ENCODE peak calls at places on chromosome 22, in ten cellular contexts. A is endothelial cell of umbilical vein, S is HL-60, K is GM12878, Y is spleen, R is HCT116, B is breast epithelium, Q is sigmoid colon, P is HepG2, Z is prostate gland. D is an unnamed sample.

GRCh38 chr22:30671071-30671470 is 3.4 kb upstream of the DUSP18 start:
- DNase-seq in K (no peak), S (no peak), Q (no peak), P (no peak), B (no peak), Z (no peak), A (no peak), R (no peak), Y (no peak), D (no peak)

GRCh38 chr22:22176929-22177616 is 67.5 kb upstream of the VPREB1 start:
- DNase-seq in K (no peak), Z (no peak), A (no peak), S (no peak), R (no peak), Q (no peak), Y (no peak), B (no peak), P (no peak), D (no peak)

GRCh38 chr22:16601437-16602223 is 9.0 kb upstream of the CCT8L2 start:
- DNase-seq in Q (no peak), A (no peak), S (no peak), Z (no peak), K (no peak), Y (peak; percentile 76), B (no peak), R (no peak), P (no peak), D (no peak)

GRCh38 chr22:31305194-31305593 is 12.9 kb upstream of the PIK3IP1 start:
- DNase-seq in Y (no peak), B (no peak), Z (no peak), K (no peak), R (no peak), Q (no peak), P (no peak), A (no peak), S (no peak), D (no peak)

GRCh38 chr22:41516462-41516861 is 27.8 kb downstream of the POLR3H start:
- DNase-seq in B (no peak), P (no peak), Z (no peak), A (no peak), S (no peak), Y (no peak), R (no peak), K (no peak), Q (no peak), D (no peak)

GRCh38 chr22:30266445-30267381 is at the start of gene OSM:
- DNase-seq in Y (peak; percentile 97), Q (peak; percentile 82), Z (no peak), S (peak; percentile 75), A (no peak), K (no peak), B (no peak), R (no peak), P (no peak), D (peak; percentile 90)

GRCh38 chr22:27747396-27748256 is 53.9 kb downstream of the MN1 start:
- DNase-seq in A (no peak), S (no peak), K (no peak), P (no peak), Z (no peak), R (no peak), Y (no peak), B (no peak), Q (peak; percentile 57), D (no peak)

GRCh38 chr22:22721681-22722309 is 77.4 kb downstream of the GGTLC2 start:
- DNase-seq in B (no peak), Y (no peak), K (peak; percentile 55), Z (no peak), Q (no peak), S (no peak), R (no peak), A (no peak), P (no peak), D (peak; percentile 52)

GRCh38 chr22:46115755-46116490 is 34.4 kb upstream of the PPARA start:
- DNase-seq in A (no peak), Q (no peak), Y (no peak), Z (no peak), B (no peak), R (no peak), K (no peak), P (no peak), S (no peak), D (no peak)

GRCh38 chr22:46114518-46115387 is 35.6 kb upstream of the PPARA start:
- DNase-seq in B (no peak), K (no peak), Q (no peak), P (no peak), S (no peak), R (no peak), Z (no peak), Y (no peak), A (no peak), D (peak; percentile 70)

GRCh38 chr22:46115388-46115678 is 35.0 kb upstream of the PPARA start:
- DNase-seq in R (no peak), B (no peak), Q (no peak), Z (no peak), S (no peak), Y (no peak), K (no peak), A (no peak), P (no peak), D (no peak)

GRCh38 chr22:46117206-46118199 is 32.8 kb upstream of the PPARA start:
- DNase-seq in Q (no peak), R (no peak), K (no peak), B (no peak), Z (no peak), S (no peak), Y (no peak), P (no peak), A (no peak), D (no peak)

GRCh38 chr22:46116491-46116958 is 33.8 kb upstream of the PPARA start:
- DNase-seq in K (peak; percentile 16), R (peak; percentile 66), B (peak; percentile 94), Y (peak; percentile 97), Z (peak; percentile 94), Q (peak; percentile 97), P (peak; percentile 74), A (peak; percentile 85), S (peak; percentile 63), D (peak; percentile 93)
- TF ChIP-seq POLR2AphosphoS5 in K (no peak), R (peak; percentile 45), B (no peak), Y (peak; percentile 74), Z (peak; percentile 41), Q (peak; percentile 64), P (no peak), A (no peak), S (no peak), D (peak; percentile 28)

GRCh38 chr22:44026630-44027511 is 2.8 kb downstream of the PARVB start:
- DNase-seq in P (no peak), K (peak; percentile 89), Q (peak; percentile 85), B (no peak), R (no peak), Y (peak; percentile 95), A (peak; percentile 88), S (peak; percentile 94), Z (peak; percentile 19), D (peak; percentile 87)

GRCh38 chr22:44026066-44026629 is 2.0 kb downstream of the PARVB start:
- DNase-seq in K (no peak), Z (no peak), A (peak; percentile 68), Q (no peak), Y (peak; percentile 83), R (no peak), S (no peak), P (no peak), B (no peak), D (peak; percentile 61)

GRCh38 chr22:44023404-44024287 is 456 bp upstream of the PARVB start:
- DNase-seq in A (peak; percentile 51), K (no peak), P (no peak), Y (peak; percentile 89), B (no peak), S (no peak), R (no peak), Z (no peak), Q (no peak), D (peak; percentile 36)

GRCh38 chr22:44025171-44026065 is 1.3 kb downstream of the PARVB start:
- DNase-seq in A (peak; percentile 21), S (peak; percentile 73), B (no peak), Z (no peak), P (no peak), K (peak; percentile 96), Y (peak; percentile 88), R (no peak), Q (no peak), D (peak; percentile 43)

DNA sequence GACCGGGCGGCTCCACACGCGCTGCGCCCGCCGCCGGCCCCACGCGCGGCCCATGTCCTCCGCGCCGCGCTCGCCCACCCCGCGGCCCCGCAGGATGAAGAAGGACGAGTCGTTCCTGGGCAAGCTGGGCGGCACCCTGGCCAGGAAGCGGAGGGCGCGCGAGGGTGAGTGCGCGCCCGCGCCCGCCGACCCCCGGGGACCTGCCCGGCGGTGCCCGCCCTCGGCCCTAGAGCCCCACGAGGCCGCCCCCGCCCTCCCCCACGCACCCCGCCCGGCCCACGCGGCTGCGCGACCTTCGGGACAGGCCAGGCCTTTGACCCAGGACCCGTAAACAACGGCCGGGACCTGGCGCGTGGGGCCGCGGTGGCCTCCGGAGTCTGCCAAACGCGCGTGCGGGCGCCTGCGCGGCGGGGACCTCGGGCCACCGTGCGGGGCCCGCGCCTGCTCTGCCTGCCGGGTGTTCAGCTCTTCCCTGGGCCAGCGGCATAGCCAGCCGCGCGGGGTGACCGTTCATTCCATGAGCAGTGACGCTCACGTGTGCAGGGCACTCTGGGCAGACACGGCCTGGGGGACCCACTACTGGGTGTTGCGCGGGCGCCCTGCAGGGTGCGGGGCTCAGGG is at the start of gene PARVB:
- DNase-seq in S (peak; percentile 63), Q (no peak), R (no peak), A (no peak), P (no peak), B (no peak), Y (peak; percentile 87), Z (no peak), K (no peak), D (no peak)
- TF ChIP-seq POLR2AphosphoS5 in S (peak; percentile 61), Q (no peak), R (peak; percentile 10), A (no peak), P (no peak), B (no peak), Y (peak; percentile 57), Z (no peak), K (no peak), D (no peak)

DNA sequence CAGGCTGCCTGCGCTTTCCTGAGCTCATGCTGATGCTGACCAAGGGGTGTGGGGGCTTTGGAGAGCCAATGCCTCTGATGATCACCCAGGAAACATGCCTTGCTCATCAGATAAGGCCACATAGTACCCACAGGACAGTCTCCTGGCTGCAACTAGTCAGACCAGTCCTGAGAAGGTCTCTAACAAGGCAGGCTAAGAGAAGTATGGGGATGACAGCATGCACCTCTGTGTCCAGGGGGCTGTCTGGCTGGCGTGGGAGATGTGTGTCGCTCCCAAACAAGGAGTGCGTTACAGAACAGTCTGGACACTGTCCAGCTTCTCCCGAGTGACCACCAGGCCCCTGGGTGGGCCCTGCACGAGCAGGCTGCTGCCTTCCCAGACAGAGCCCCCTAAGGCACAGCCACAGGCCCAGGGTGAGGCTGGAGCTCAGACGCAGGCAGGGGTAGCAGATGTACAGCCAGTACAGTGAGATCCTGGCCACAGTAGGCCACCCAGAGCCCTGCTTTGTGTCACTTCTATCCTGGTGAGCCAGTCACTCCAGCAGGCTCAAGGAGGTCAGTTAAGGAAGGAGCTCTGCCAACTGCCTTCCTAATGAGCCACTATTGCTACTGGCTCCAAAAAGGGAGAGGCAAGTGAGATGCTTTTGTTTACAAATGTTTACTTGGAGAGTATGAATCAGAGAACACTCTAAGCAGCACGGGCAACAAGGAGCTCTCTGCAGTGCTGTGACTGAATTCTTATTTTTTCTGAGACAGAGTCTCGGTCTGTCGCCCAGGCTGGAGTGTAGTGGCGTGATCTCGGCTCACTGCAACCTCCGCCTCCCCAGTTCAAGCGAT is 66.0 kb upstream of the CLTCL1 start:
- DNase-seq in Z (no peak), S (no peak), K (no peak), A (no peak), Q (no peak), Y (no peak), B (no peak), R (no peak), P (no peak), D (no peak)
- TF ChIP-seq POLR2AphosphoS5 in Z (no peak), S (no peak), K (no peak), A (no peak), Q (no peak), Y (no peak), B (no peak), R (no peak), P (no peak), D (no peak)

DNA sequence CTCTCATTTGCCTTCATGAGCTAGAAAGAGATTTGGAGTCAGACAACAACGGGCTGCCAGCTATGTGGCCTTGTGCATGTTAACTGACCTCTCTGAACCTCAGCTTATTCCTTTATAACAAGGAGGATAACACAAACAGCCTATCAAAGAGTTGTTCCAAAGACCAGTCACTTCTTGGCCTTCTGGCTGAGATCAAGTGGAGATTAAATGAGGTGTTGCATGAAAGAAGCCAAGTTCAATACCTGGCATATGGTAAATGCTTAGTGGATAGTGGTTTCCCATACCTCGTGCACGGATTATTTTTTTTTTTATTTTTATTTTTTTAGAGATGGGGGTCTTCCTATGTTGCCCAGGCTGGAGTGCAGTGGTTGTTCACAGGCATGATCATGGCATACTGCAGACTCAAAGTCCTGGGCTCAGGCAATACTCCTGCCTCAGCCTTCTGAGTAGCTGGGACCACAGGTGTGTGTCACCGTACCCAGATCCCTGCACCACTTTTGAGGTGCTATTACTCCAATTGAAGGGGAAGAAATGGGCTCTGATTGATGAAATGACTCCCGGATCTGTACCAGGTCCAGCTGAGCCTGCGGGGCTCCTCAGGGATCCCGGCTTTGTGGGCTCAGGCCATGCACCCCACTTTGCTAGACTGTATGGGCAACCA is 4.9 kb downstream of the LGALS1 start:
- DNase-seq in A (no peak), K (no peak), Q (no peak), Z (no peak), P (no peak), S (no peak), R (no peak), B (no peak), Y (no peak), D (no peak)
- TF ChIP-seq POLR2AphosphoS5 in A (peak; percentile 40), K (no peak), Q (no peak), Z (no peak), P (no peak), S (no peak), R (peak; percentile 71), B (no peak), Y (no peak), D (no peak)

D was measured in upper lobe of left lung.